ENCODE peak calls at places on chromosomes 11 and 22, in seven cellular contexts. C, J, G, I, D, L and E are unnamed samples.

GRCh38 chr11:72085836-72086475 is 5.3 kb downstream of the LRRC51 start:
- DNase-seq in J (no peak), L (no peak), D (no peak), G (no peak), I (no peak), C (no peak), E (no peak)

GRCh38 chr22:39209756-39210155 is 35.0 kb downstream of the PDGFB start:
- DNase-seq in D (no peak), L (no peak), J (no peak), I (no peak), G (no peak), C (no peak), E (peak; percentile 42)

GRCh38 chr11:9691865-9692264 is 28.0 kb downstream of the SWAP70 start:
- DNase-seq in J (no peak), I (no peak), C (no peak), L (no peak), D (no peak), G (no peak), E (no peak)

GRCh38 chr11:119188887-119189286 is 3.6 kb downstream of the NHERF4 start:
- DNase-seq in L (no peak), G (no peak), C (no peak), J (no peak), I (no peak), D (no peak), E (no peak)

GRCh38 chr11:33329705-33330329 is 72.6 kb downstream of the HIPK3 start:
- DNase-seq in C (peak; percentile 50), D (peak; percentile 53), L (peak; percentile 45), I (no peak), J (no peak), G (peak; percentile 55), E (peak; percentile 63)

GRCh38 chr11:84558085-84558905 is 1068.8 kb downstream of the DLG2 start:
- DNase-seq in C (peak; percentile 31), D (peak; percentile 58), G (peak; percentile 28), I (no peak), L (peak; percentile 15), J (no peak), E (peak; percentile 49)

GRCh38 chr11:507727-508515 is 879 bp upstream of the RNH1 start:
- DNase-seq in L (no peak), C (no peak), J (no peak), I (no peak), G (no peak), D (no peak), E (no peak)

GRCh38 chr11:33394431-33395109 is 137.4 kb downstream of the HIPK3 start:
- DNase-seq in J (no peak), D (no peak), I (no peak), G (no peak), L (no peak), C (no peak), E (no peak)

GRCh38 chr11:85249482-85249881 is 377.7 kb downstream of the DLG2 start:
- DNase-seq in D (no peak), L (no peak), C (no peak), G (no peak), I (no peak), J (no peak), E (no peak)

GRCh38 chr11:35073691-35074382 is 65.1 kb upstream of the CD44 start:
- DNase-seq in J (no peak), D (no peak), L (no peak), C (no peak), G (no peak), I (no peak), E (no peak)

GRCh38 chr11:3659595-3660515 is 11.3 kb downstream of the CHRNA10 start:
- DNase-seq in J (no peak), C (no peak), I (no peak), L (no peak), G (peak; percentile 41), D (no peak), E (peak; percentile 33)

GRCh38 chr11:26143553-26144308 is 188.2 kb upstream of the ANO3 start:
- DNase-seq in L (no peak), D (no peak), J (no peak), I (no peak), C (no peak), G (no peak), E (no peak)

GRCh38 chr11:45259607-45260006 is 26.5 kb downstream of the SYT13 start:
- DNase-seq in G (peak; percentile 80), D (no peak), I (no peak), C (peak; percentile 81), L (no peak), J (no peak), E (no peak)

GRCh38 chr22:47715866-47716578 is 953.6 kb downstream of the TBC1D22A start:
- DNase-seq in I (no peak), G (no peak), L (no peak), C (no peak), D (no peak), J (no peak), E (no peak)

GRCh38 chr22:25900880-25901279 is 158.9 kb downstream of the MYO18B start:
- DNase-seq in J (no peak), L (no peak), D (peak; percentile 37), G (no peak), I (no peak), C (no peak), E (no peak)

GRCh38 chr11:135033545-135033944 is 621.5 kb upstream of the B3GAT1 start:
- DNase-seq in G (no peak), L (no peak), D (peak; percentile 56), I (no peak), C (no peak), J (peak; percentile 54), E (no peak)

GRCh38 chr11:45278721-45279120 is 7.4 kb downstream of the SYT13 start:
- DNase-seq in G (no peak), L (no peak), C (no peak), J (no peak), I (no peak), D (no peak), E (no peak)

GRCh38 chr11:87122852-87123251 is 85.1 kb downstream of the TMEM135 start:
- DNase-seq in C (no peak), G (no peak), L (peak; percentile 10), I (no peak), J (no peak), D (no peak), E (no peak)

GRCh38 chr11:130314184-130314748 is 451 bp downstream of the ZBTB44 start:
- DNase-seq in D (peak; percentile 59), C (peak; percentile 79), L (peak; percentile 61), J (no peak), G (peak; percentile 74), I (peak; percentile 54), E (peak; percentile 65)

DNA sequence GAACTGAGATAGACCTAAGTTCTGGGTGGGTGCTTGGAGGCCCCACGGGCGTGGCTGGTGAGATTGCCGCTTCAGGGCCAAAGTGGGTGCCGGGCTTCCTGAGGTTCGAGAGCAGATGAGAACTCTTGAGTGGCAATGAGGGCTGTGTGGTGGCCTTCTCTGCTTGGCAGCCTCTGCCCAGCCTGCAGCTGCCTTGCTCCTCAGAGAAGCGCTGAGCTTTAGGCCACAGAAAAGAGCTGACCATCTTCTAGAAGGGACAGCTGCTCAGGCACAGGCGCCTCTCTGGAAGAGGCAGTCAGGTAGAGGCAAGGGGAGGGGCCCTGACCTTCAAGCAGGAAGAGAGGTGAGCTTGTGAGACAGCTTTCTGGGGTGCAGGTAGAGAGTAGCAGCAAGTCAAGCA is 72.8 kb downstream of the MED15 start:
- DNase-seq in D (no peak), C (no peak), L (no peak), G (no peak), I (no peak), J (no peak), E (no peak)
- H3K36me3 ChIP-seq in D (no peaks in the 10 kb centered on the region), C (peaks cover 35% of the 10 kb centered on the region), L (peaks cover 16% of the 10 kb centered on the region), G (peaks cover 100% of the 10 kb centered on the region), I (no peaks in the 10 kb centered on the region), J (peaks cover 7% of the 10 kb centered on the region), E (peaks cover 14% of the 10 kb centered on the region)

DNA sequence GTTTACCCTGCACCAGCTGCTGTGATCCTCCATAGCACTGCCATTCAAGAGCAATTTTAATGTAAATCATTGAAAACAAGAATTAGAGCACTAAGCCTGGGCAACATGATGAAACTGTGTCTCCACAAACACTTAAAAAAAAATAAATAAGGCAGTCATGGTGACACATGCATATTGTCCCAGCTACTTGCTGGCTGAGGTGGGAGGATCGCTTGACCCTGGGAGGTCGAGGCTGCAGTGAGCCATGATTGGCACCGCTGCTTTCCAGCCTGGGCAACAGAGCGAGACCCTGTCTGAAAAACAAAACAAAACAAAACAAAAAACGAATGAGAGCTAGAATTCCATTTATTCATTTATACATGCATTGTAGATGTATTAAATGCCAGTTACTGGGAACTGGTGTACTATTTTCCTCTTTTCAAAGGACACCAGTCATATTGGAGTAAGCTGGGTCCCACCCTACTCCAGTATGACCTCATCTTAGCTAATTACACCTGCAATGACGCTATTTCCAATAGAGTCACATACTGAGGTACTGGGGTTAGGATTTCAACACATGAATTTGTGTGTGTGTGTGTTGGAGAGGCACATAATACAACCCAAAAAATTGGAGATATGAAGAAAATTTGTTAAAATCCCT is 101.9 kb downstream of the MICAL2 start:
- DNase-seq in I (no peak), D (no peak), G (no peak), C (no peak), J (no peak), L (no peak), E (no peak)
- H3K4me1 ChIP-seq in I (peaks cover 2% of the 10 kb centered on the region), D (peaks cover 18% of the 10 kb centered on the region), G (peaks cover 26% of the 10 kb centered on the region), C (peaks cover 9% of the 10 kb centered on the region), J (peaks cover 5% of the 10 kb centered on the region), L (peaks cover 13% of the 10 kb centered on the region), E (peaks cover 18% of the 10 kb centered on the region)

DNA sequence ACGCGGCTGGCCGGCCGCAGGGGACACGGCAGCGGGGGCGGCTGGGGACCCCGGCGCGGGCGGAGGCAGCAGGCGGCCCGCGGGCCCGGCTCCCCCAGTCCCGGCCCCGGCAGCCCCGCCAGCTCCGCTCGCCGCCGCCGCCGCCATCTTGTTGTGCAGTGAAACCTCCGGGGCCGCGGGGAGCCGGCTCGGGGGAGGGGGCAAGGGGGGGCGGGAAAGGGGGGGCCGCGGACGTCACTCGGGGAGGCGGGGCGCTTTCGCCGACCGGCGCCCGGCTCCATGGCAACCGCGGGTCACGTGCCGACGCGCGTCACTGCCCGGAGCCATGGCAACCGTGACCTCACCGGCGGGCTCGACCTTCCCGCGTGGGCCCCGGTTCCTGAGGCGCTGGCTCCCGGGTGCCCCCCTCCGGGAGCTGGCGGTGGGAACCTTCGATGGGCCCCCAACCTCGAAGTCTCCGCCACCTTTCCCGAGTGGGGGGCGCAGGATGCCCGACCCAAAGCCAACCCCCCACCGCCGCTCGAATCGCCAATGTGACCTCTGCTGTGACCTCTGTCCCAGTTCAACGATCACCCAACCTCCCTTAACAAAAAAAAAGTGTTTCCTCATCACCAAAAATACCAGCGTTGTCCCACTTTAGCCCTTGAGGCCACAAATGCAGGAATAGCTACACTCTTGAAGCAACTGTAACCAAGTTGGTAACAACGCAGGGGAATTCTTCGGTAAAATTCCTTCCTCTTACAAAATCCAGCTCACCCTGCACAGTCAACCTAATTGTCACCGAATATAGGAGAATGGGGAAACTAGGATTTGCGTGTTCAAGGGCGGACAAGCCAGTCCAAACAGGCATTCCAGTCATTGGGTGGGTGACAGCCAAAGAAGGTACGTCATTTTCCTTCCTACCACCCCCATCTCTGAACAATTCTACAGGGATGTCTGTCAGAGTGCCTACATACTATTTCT is at the start of gene SIK3:
- DNase-seq in G (peak; percentile 96), C (peak; percentile 96), L (peak; percentile 91), D (peak; percentile 95), I (peak; percentile 91), J (peak; percentile 43), E (peak; percentile 96)
- TF ChIP-seq POLR2A in G (no peak), C (peak; percentile 66), L (peak; percentile 71), D (peak; percentile 25), I (peak; percentile 54), J (no peak), E (peak; percentile 77)

DNA sequence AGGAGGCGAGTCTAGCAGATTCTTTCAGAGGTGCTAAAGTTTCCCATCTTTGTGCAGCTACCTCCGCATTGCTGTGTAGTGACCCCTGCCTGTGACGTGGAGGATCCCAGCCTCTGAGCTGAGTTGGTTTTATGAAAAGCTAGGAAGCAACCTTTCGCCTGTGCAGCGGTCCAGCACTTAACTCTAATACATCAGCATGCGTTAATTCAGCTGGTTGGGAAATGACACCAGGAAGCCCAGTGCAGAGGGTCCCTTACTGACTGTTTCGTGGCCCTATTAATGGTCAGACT is 8.9 kb upstream of the SAMM50 start:
- DNase-seq in D (no peak), J (no peak), L (no peak), G (no peak), C (no peak), I (no peak), E (no peak)
- H3K36me3 ChIP-seq in D (no peaks in the 10 kb centered on the region), J (peaks cover 15% of the 10 kb centered on the region), L (no peaks in the 10 kb centered on the region), G (no peaks in the 10 kb centered on the region), C (no peaks in the 10 kb centered on the region), I (no peaks in the 10 kb centered on the region), E (no peaks in the 10 kb centered on the region)